ENCODE peak calls at places on chromosomes 7 and 10, in four cellular contexts. F is nephron progenitor cell, G is Calu3, U is fibroblast of mammary gland. W is an unnamed sample.

GRCh38 chr10:122565766-122566206 is 5.2 kb downstream of the DMBT1 start:
- DNase-seq in F (peak), G (peak), U (peak), W (peak)

GRCh38 chr10:77299257-77299656 is 338.4 kb downstream of the KCNMA1 start:
- DNase-seq in F (no peak), G (no peak), U (no peak), W (no peak)

GRCh38 chr10:31358688-31359330 is 39.8 kb downstream of the ZEB1 start:
- DNase-seq in F (no peak), G (no peak), U (peak), W (no peak)

GRCh38 chr10:5811387-5811821 is 1.8 kb downstream of the GDI2 start:
- DNase-seq in F (no peak), G (no peak), U (peak), W (peak)

GRCh38 chr7:44048031-44048795 is 3.7 kb downstream of the DBNL start:
- DNase-seq in F (no peak), G (no peak), U (no peak), W (no peak)

GRCh38 chr10:5948999-5949759 is 28.2 kb downstream of the IL15RA start:
- DNase-seq in F (peak), G (peak), U (peak), W (peak)

GRCh38 chr7:39527296-39527695 is 38.9 kb upstream of the YAE1 start:
- DNase-seq in F (no peak), G (no peak), U (peak), W (peak)

GRCh38 chr10:60230892-60231291 is 158.8 kb downstream of the ANK3 start:
- DNase-seq in F (no peak), G (no peak), U (peak), W (no peak)

DNA sequence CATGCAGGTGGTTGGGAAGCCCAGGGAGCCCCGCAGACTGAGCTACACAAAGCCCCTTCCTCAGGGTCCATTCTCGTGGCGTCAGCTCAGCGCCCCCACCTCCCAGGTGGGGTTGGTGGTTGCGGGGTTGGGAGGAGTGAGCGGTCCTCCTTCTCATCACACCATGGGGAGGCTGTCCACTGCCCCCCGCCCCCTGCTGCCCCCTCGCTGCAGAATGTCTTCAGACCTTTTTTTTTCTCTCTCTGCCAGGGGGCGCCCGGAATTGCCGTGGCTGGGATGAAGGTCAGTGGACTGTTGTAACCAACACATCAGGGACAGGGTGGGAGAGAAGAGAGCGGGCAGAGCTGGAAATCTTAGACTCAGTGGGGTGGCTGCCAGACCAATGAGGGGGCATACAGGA is 116.3 kb downstream of the COL13A1 start:
- DNase-seq in F (no peak), G (no peak), U (no peak), W (no peak)
- TF ChIP-seq CTCF in F (no peak), G (no peak), U (no peak), W (no peak)

GRCh38 chr7:155543926-155544325 is 2.4 kb downstream of the CNPY1 start:
- DNase-seq in F (no peak), G (no peak), U (no peak), W (no peak)

GRCh38 chr7:155547161-155547791 is 917 bp upstream of the CNPY1 start:
- DNase-seq in F (no peak), G (no peak), U (no peak), W (no peak)

GRCh38 chr7:155543011-155543881 is 3.1 kb downstream of the CNPY1 start:
- DNase-seq in F (no peak), G (no peak), U (peak), W (no peak)

GRCh38 chr7:155544485-155544884 is 1.9 kb downstream of the CNPY1 start:
- DNase-seq in F (no peak), G (no peak), U (no peak), W (no peak)

GRCh38 chr7:155545348-155545747 is 1.0 kb downstream of the CNPY1 start:
- DNase-seq in F (no peak), G (no peak), U (no peak), W (no peak)
- TF ChIP-seq CTCF in F (peak), G (no peak), U (no peak), W (no peak)

GRCh38 chr7:141752634-141753033 is 11.3 kb upstream of the TAS2R3 start:
- DNase-seq in F (no peak), G (no peak), U (peak), W (no peak)
- TF ChIP-seq CTCF in F (peak), G (no peak), U (peak), W (peak)

GRCh38 chr10:45000764-45001381 is at the start of gene ZNF22:
- DNase-seq in F (peak), G (peak), U (peak), W (peak)
- TF ChIP-seq CTCF in F (no peak), G (no peak), U (no peak), W (no peak)

DNA sequence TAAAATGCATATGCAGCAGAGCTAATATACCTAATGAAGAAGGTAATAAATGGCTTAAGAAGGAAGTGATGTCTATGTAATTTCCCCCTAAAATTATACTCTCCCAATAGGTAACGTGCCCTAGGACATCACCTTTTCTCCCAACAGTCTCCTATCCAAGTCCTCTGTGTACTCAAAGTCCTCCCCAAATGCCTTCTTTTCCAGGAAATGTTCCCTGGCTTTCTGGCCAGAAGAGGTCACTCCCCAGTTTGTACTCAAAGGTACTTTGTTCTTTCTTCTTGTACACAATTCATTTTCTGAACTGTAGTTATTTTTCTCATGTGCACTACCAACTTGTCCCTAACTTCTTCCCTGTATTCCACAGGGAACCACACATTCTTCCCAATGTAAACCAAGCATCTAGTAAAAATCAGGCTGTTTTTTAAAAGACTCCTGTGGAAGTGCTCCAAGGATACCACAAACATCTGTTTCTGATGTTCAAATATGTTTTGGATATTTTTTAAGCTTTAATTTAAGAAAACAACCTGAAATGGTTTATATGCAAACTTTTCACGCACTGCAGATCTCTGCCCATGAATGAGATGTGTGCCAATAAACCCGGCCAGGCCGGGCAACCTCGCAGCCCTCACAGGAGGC is 262.3 kb upstream of the KLF14 start:
- DNase-seq in F (no peak), G (no peak), U (peak), W (peak)
- TF ChIP-seq CTCF in F (no peak), G (no peak), U (peak), W (no peak)

W was measured in MCF 10A.